ENCODE peak calls at places on chromosomes 1 and 21, in four cellular contexts. A, S, L and N are unnamed samples.

GRCh38 chr1:244598611-244599010 is 54.3 kb upstream of the DESI2 start:
- DNase-seq in A (no peak), S (no peak), L (no peak), N (no peak)

GRCh38 chr21:35021546-35021945 is 27.6 kb downstream of the RUNX1 start:
- DNase-seq in A (no peak), L (no peak), S (no peak), N (no peak)

GRCh38 chr1:37692834-37693175 is 489 bp downstream of the CDCA8 start:
- DNase-seq in L (no peak), A (no peak), S (no peak), N (no peak)

GRCh38 chr1:110605901-110606783 is at the start of gene KCNA2:
- DNase-seq in A (peak), S (peak), L (peak), N (peak)

GRCh38 chr1:223210786-223211115 is 67.7 kb upstream of the TLR5 start:
- DNase-seq in S (no peak), L (no peak), A (no peak), N (no peak)

GRCh38 chr1:153363641-153364040 is 6.0 kb downstream of the S100A9 start:
- DNase-seq in A (no peak), L (no peak), S (no peak), N (no peak)

GRCh38 chr1:39398278-39399010 is 93.0 kb upstream of the BMP8A start:
- DNase-seq in L (no peak), A (peak), S (no peak), N (no peak)

GRCh38 chr1:222769968-222770620 is 33.1 kb downstream of the FAM177B start:
- DNase-seq in L (no peak), A (no peak), S (no peak), N (no peak)

GRCh38 chr1:117691942-117692341 is 86.1 kb downstream of the TENT5C start:
- DNase-seq in L (no peak), S (no peak), A (no peak), N (no peak)

GRCh38 chr1:32448773-32449456 is 16.0 kb upstream of the ZBTB8B start:
- DNase-seq in A (peak), S (no peak), L (peak), N (no peak)

GRCh38 chr1:233327938-233328660 is 575 bp downstream of the MAP3K21 start:
- DNase-seq in L (peak), S (peak), A (peak), N (peak)

GRCh38 chr1:91564888-91565700 is 64.4 kb downstream of the CDC7 start:
- DNase-seq in L (no peak), A (peak), S (no peak), N (no peak)

GRCh38 chr1:18602533-18603211 is 28.0 kb upstream of the PAX7 start:
- DNase-seq in S (no peak), L (no peak), A (no peak), N (no peak)

GRCh38 chr1:230292739-230293720 is 133.1 kb downstream of the PGBD5 start:
- DNase-seq in L (no peak), A (peak), S (no peak), N (peak)

GRCh38 chr21:46518983-46519583 is 60.4 kb downstream of the DIP2A start:
- DNase-seq in A (no peak), S (no peak), L (peak), N (no peak)

GRCh38 chr1:110292327-110292741 is 46.8 kb upstream of the RBM15 start:
- DNase-seq in S (no peak), L (no peak), A (no peak), N (no peak)

GRCh38 chr1:69497847-69498246 is 69.9 kb upstream of the LRRC7 start:
- DNase-seq in S (no peak), A (no peak), L (no peak), N (no peak)

GRCh38 chr1:91505086-91505485 is 4.4 kb downstream of the CDC7 start:
- DNase-seq in L (no peak), S (no peak), A (peak), N (no peak)

GRCh38 chr1:173527151-173527826 is 50.2 kb downstream of the PRDX6 start:
- DNase-seq in L (peak), S (no peak), A (no peak), N (no peak)

GRCh38 chr1:61887076-61887867 is 145.0 kb downstream of the PATJ start:
- DNase-seq in L (peak), A (no peak), S (no peak), N (no peak)

GRCh38 chr1:221439734-221440436 is 302.0 kb downstream of the DUSP10 start:
- DNase-seq in L (no peak), A (no peak), S (no peak), N (no peak)

GRCh38 chr1:59574085-59574484 is 240.7 kb upstream of the HOOK1 start:
- DNase-seq in S (no peak), A (no peak), L (no peak), N (no peak)

GRCh38 chr1:54413295-54413694 is 7.1 kb upstream of the SSBP3 start:
- DNase-seq in S (no peak), L (no peak), A (no peak), N (peak)

GRCh38 chr1:17539526-17540254 is at the start of gene ARHGEF10L:
- DNase-seq in S (peak), L (peak), A (peak), N (no peak)

GRCh38 chr1:216830402-216830801 is 107.2 kb upstream of the ESRRG start:
- DNase-seq in A (no peak), L (no peak), S (no peak), N (no peak)

GRCh38 chr1:15937706-15938168 is 38.2 kb downstream of the ZBTB17 start:
- DNase-seq in S (no peak), A (no peak), L (no peak), N (no peak)

DNA sequence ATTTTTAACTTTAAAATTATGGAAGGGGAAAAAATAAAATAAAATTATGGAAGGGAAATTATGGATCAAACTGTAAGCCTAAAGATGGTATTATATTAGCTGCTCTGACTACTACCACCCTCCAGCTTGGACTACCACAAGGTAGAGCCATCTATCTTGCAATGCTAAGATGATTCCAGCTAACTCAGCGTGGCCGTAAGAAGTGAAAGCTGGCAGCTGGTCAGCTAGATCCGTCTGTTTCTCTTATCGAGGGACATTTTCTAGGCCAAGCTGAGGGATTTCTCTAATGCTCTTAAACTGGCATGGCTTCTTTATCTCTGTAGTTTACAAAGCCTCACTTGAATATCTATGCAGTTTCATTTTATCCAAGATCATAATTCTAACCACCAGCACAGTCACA is 31.5 kb downstream of the LYST start:
- DNase-seq in L (no peak), A (no peak), S (no peak), N (no peak)
- TF ChIP-seq CTCF in L (peak), A (no peak), S (no peak), N (no peak)

GRCh38 chr21:44711327-44712202 is at the start of gene TSPEAR:
- DNase-seq in S (peak), L (peak), A (peak), N (peak)

GRCh38 chr21:44709426-44710293 is 1.7 kb downstream of the TSPEAR start:
- DNase-seq in L (peak), S (peak), A (peak), N (no peak)

GRCh38 chr21:44710294-44710665 is 1.1 kb downstream of the TSPEAR start:
- DNase-seq in S (no peak), L (no peak), A (peak), N (no peak)

GRCh38 chr21:44712203-44713028 is 1.0 kb upstream of the TSPEAR start:
- DNase-seq in A (no peak), S (no peak), L (no peak), N (peak)

DNA sequence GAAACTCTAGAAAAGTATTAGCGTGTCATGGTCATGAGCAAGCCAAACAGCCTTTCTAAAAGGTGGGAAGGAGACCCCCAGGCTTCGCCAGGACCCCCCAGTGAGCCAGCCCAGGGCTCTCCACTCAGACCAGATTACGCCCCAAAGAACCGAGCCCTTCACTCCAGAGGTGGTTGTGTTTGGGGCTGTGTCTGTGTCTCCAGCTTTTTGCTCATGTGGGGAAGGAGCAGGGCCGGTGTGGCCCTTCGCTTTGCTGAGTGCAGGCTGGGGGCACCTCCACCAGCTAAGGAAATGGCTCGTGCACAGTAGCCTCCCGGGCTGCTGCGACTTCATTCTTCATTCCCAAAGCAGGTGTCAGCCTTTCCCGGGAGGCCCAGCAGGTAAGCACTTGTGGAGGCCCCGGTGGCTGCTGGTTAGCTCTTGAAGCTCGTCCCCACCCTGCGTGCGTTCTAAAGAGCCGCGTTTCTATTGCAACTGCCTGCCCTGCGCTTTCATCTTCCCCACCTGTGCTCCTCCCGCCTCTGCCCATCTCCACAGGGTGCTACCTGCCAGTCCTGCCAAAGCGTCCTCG is 531 bp downstream of the TSPEAR start:
- DNase-seq in S (peak), L (no peak), A (peak), N (no peak)
- H3K4me3 ChIP-seq in S (no peak), L (peak), A (peak), N (no peak)

GRCh38 chr1:169514566-169515270 is 29.0 kb upstream of the SLC19A2 start:
- DNase-seq in S (no peak), A (no peak), L (no peak), N (no peak)
- H3K27ac ChIP-seq in S (no peak), A (no peak), L (no peak), N (no peak)

GRCh38 chr1:26164036-26164927 is 4.5 kb downstream of the C1orf232 start:
- DNase-seq in S (peak), L (peak), A (peak), N (peak)
- TF ChIP-seq CTCF in S (peak), L (peak), A (peak), N (peak)

GRCh38 chr1:58248067-58248466 is 298.5 kb downstream of the OMA1 start:
- DNase-seq in L (no peak), S (no peak), A (no peak), N (no peak)

GRCh38 chr1:58251415-58252073 is 295.0 kb downstream of the OMA1 start:
- DNase-seq in L (no peak), S (no peak), A (peak), N (no peak)

GRCh38 chr1:58250587-58250948 is 296.0 kb downstream of the OMA1 start:
- DNase-seq in S (no peak), L (no peak), A (no peak), N (no peak)

GRCh38 chr1:58249371-58249728 is 297.2 kb downstream of the OMA1 start:
- DNase-seq in A (no peak), L (no peak), S (no peak), N (no peak)

DNA sequence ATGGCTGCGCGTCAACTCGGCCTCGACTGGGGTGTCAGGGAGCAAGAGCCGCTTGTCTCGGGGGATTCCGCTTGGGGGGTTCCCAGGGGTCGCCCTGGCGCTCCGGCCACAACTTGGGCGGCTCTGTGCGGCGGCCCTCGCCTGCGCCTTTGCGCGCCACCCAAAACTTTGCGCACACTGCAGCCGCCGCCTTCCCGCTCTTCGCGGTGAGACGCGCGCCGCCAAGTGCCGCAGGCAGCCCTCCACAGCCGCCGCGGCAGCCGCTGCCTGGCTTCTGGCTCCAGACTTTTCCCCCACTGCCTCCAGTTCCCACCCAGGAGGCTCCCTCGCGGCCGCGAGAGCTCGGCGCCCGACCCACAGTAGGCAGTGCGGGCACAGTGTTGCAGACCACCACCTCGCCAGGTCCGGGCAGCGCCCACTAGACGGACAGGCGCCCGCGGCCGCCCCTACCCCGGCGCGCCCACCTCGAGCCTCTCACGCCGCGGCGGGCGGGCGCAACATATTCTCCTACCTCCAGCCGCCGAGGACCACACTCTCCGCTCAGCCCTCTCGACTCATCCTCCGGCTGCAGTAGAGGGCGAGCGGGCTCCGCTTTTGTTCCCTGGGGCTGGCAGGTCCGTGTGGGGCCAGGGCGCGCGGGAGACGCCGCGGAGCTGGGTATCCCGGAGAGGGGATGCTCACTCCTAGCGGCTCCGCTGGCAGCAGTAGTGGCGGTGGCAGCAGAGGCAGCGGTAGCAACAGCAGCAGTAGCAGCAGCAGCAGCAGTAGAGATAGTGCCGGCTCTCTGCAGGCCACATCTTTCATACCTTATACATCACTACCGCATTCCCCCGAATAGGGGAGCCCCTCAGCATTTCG is 296.6 kb downstream of the OMA1 start:
- DNase-seq in L (peak), S (peak), A (peak), N (peak)
- H3K4me3 ChIP-seq in L (peak), S (no peak), A (peak), N (peak)

GRCh38 chr1:235127203-235127602 is 1.4 kb downstream of the TOMM20 start:
- DNase-seq in S (no peak), L (no peak), A (no peak), N (no peak)
- H3K27ac ChIP-seq in S (no peak), L (peak), A (no peak), N (no peak)

GRCh38 chr1:7538849-7539771 is 232.0 kb upstream of the VAMP3 start:
- DNase-seq in L (no peak), A (no peak), S (no peak), N (no peak)
- TF ChIP-seq CTCF in L (no peak), A (no peak), S (no peak), N (no peak)

DNA sequence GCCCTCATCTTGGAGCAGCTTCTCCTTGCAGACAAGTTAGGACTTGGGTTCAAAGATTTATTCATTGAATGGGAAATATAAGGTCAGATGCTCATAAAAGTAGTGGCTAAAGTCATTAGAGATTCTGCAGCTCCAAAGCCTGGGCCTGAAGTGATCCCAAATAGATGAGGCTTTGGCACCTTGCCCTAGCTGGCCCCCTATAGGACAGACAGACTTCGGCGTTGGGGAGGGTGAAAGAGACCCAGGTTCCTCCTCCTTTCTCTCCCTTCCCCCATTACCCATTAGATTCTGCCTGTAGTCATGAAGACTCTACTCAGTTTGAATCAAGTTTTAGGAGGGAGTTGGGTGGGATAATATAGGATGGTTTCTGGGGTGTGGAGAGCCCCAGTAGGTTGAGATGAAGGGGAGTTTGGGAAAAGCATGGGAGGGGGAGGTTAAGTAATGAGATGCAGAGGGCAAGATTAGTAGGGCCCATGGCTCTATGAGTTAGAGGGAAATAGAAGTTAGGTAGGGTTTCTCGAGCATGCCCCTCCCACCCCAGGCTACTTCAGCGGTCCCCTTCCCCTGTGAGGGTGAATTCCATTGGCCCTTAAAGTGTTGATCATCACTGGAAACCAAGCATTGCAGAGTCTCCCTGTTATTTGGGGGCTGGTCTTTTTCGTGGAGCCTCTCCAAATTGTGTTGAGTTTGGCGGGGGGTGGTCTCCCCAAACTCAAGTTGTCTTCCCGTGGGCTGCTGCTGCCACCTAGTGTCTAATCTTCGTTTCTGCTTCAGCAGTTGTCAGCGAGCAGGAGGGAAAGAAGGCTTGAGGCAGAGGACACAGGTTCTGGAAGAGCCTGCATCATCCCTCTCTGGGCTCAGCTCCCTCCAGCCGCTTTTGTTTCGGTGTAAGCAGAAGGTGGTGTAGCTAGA is 2.1 kb upstream of the AHDC1 start:
- DNase-seq in L (peak), S (no peak), A (peak), N (peak)
- H3K4me3 ChIP-seq in L (no peak), S (no peak), A (peak), N (no peak)

GRCh38 chr1:226656201-226656600 is 82.9 kb downstream of the ITPKB start:
- DNase-seq in S (peak), L (peak), A (no peak), N (no peak)
- H3K27ac ChIP-seq in S (peak), L (peak), A (no peak), N (no peak)